ENCODE peak calls at places on chromosomes 7 and 10, in seven cellular contexts. F is Calu3, N is NCI-H1930, I is mesenteric fat pad, E is GM18507, J is mesothelial cell of epicardium, U is KG1. T is an unnamed sample.

GRCh38 chr7:732094-732541 is 5.0 kb upstream of the PRKAR1B start:
- DNase-seq in F (peak), N (no peak), I (peak), E (no peak), J (no peak), U (no peak), T (peak)

GRCh38 chr10:17965649-17966048 is 13.9 kb downstream of the SLC39A12 start:
- DNase-seq in F (no peak), N (no peak), I (no peak), E (no peak), J (no peak), U (no peak), T (peak)

GRCh38 chr7:129650056-129650758 is 38.7 kb downstream of the NRF1 start:
- DNase-seq in F (no peak), N (no peak), I (no peak), E (no peak), J (no peak), U (no peak), T (no peak)

GRCh38 chr7:36625247-36625646 is 99.0 kb downstream of the AOAH start:
- DNase-seq in F (no peak), N (no peak), I (no peak), E (no peak), J (no peak), U (no peak), T (peak)

GRCh38 chr10:128483216-128483615 is 357.0 kb upstream of the MKI67 start:
- DNase-seq in F (no peak), N (no peak), I (no peak), E (no peak), J (no peak), U (no peak), T (no peak)

GRCh38 chr7:104933022-104933421 is 81.0 kb upstream of the KMT2E start:
- DNase-seq in F (no peak), N (no peak), I (no peak), E (no peak), J (no peak), U (no peak), T (no peak)

GRCh38 chr10:111211241-111211640 is 134.4 kb downstream of the ADRA2A start:
- DNase-seq in F (no peak), N (no peak), I (no peak), E (no peak), J (no peak), U (no peak), T (no peak)

GRCh38 chr7:128115821-128116723 is 84.8 kb upstream of the LRRC4 start:
- DNase-seq in F (no peak), N (no peak), I (peak), E (no peak), J (no peak), U (no peak), T (no peak)

GRCh38 chr7:132183822-132184380 is 392.4 kb downstream of the PLXNA4 start:
- DNase-seq in F (no peak), N (no peak), I (no peak), E (no peak), J (no peak), U (no peak), T (no peak)

GRCh38 chr7:45978010-45978681 is 57.1 kb upstream of the IGFBP3 start:
- DNase-seq in F (peak), N (no peak), I (no peak), E (no peak), J (peak), U (no peak), T (peak)

GRCh38 chr7:11833431-11833830 is 1.4 kb upstream of the THSD7A start:
- DNase-seq in F (no peak), N (peak), I (no peak), E (no peak), J (no peak), U (no peak), T (no peak)

GRCh38 chr10:85864866-85865526 is 501.6 kb downstream of the GRID1 start:
- DNase-seq in F (no peak), N (no peak), I (no peak), E (no peak), J (no peak), U (no peak), T (no peak)

GRCh38 chr7:4399596-4399995 is 282.5 kb upstream of the FOXK1 start:
- DNase-seq in F (no peak), N (no peak), I (no peak), E (no peak), J (no peak), U (no peak), T (no peak)

GRCh38 chr10:99742701-99743100 is 10.7 kb downstream of the CUTC start:
- DNase-seq in F (no peak), N (no peak), I (no peak), E (no peak), J (no peak), U (no peak), T (peak)

GRCh38 chr10:62858364-62858763 is 42.2 kb upstream of the EGR2 start:
- DNase-seq in F (no peak), N (no peak), I (no peak), E (no peak), J (no peak), U (no peak), T (peak)